ENCODE peak calls at places on chromosomes 3 and 15, in ten cellular contexts. R is H9; D is PC-9; X is thoracic aorta; F is lower lobe of right lung; E is foreskin fibroblast; Q is MM.1S; S is kidney epithelial cell; K is CD4-positive, alpha-beta T cell; M is glutamatergic neuron. O is an unnamed sample.
A peak's percentile ranks its signal among the peaks of the same experiment; 100 is the strongest.

GRCh38 chr15:60421544-60421943 is 23.8 kb upstream of the ANXA2 start:
- DNase-seq in S (no peak), K (no peak), F (no peak), E (peak; percentile 80), D (peak; percentile 56), Q (no peak), M (no peak), X (no peak), R (no peak), O (no peak)

GRCh38 chr3:158491968-158492367 is 79.0 kb upstream of the MLF1 start:
- DNase-seq in E (no peak), K (no peak), S (no peak), R (no peak), F (no peak), X (no peak), Q (no peak), M (no peak), D (no peak), O (no peak)

GRCh38 chr15:67035886-67036285 is 29.5 kb upstream of the SMAD3 start:
- DNase-seq in M (no peak), D (no peak), K (no peak), F (no peak), X (no peak), Q (no peak), S (no peak), R (no peak), E (peak; percentile 58), O (no peak)

GRCh38 chr3:119562307-119562961 is 3.0 kb upstream of the CD80 start:
- DNase-seq in R (no peak), Q (peak; percentile 65), X (no peak), D (no peak), K (no peak), M (no peak), E (no peak), S (no peak), F (no peak), O (peak; percentile 24)

GRCh38 chr3:172279191-172279640 is 169.0 kb downstream of the GHSR start:
- DNase-seq in Q (no peak), S (no peak), R (no peak), X (no peak), E (no peak), M (no peak), D (no peak), K (no peak), F (no peak), O (no peak)

GRCh38 chr3:185065059-185065458 is 87.8 kb downstream of the C3orf70 start:
- DNase-seq in X (no peak), K (no peak), E (no peak), D (no peak), F (no peak), Q (no peak), R (peak; percentile 44), M (no peak), S (no peak), O (no peak)

GRCh38 chr3:124601189-124601588 is 129.1 kb upstream of the UMPS start:
- DNase-seq in K (no peak), S (no peak), M (no peak), D (no peak), X (no peak), R (no peak), Q (no peak), E (no peak), F (no peak), O (no peak)

GRCh38 chr15:87959080-87959479 is 297.5 kb downstream of the NTRK3 start:
- DNase-seq in F (no peak), K (no peak), Q (no peak), X (no peak), D (no peak), S (no peak), R (peak; percentile 51), E (no peak), M (peak; percentile 31), O (no peak)

GRCh38 chr15:88631464-88632028 is 7.3 kb upstream of the ISG20 start:
- DNase-seq in X (no peak), E (no peak), M (no peak), K (no peak), S (no peak), Q (no peak), D (no peak), R (no peak), F (no peak), O (no peak)

GRCh38 chr3:24137958-24138875 is 193.1 kb downstream of the NR1D2 start:
- DNase-seq in K (no peak), X (no peak), S (no peak), M (no peak), F (no peak), E (no peak), Q (peak; percentile 94), R (no peak), D (no peak), O (no peak)

GRCh38 chr3:32406481-32407408 is 15.1 kb downstream of the CMTM7 start:
- DNase-seq in M (no peak), F (no peak), K (no peak), R (no peak), E (no peak), X (no peak), Q (no peak), S (no peak), D (no peak), O (no peak)

GRCh38 chr3:38623539-38623938 is 25.9 kb downstream of the SCN5A start:
- DNase-seq in S (no peak), D (no peak), X (no peak), M (no peak), R (peak; percentile 88), F (no peak), Q (no peak), K (no peak), E (no peak), O (no peak)

GRCh38 chr15:48547305-48547704 is 98.2 kb downstream of the FBN1 start:
- DNase-seq in Q (no peak), K (no peak), F (no peak), D (no peak), R (no peak), M (no peak), E (no peak), S (no peak), X (no peak), O (no peak)

GRCh38 chr3:123270818-123271217 is 69.1 kb downstream of the SEC22A start:
- DNase-seq in S (no peak), K (no peak), F (no peak), M (no peak), E (no peak), D (no peak), X (no peak), R (no peak), Q (no peak), O (no peak)

GRCh38 chr3:95789111-95789510 is 1025.3 kb upstream of the EPHA6 start:
- DNase-seq in X (no peak), S (no peak), D (no peak), Q (no peak), R (no peak), K (no peak), M (no peak), E (no peak), F (no peak), O (no peak)

GRCh38 chr3:190001426-190001825 is 119.3 kb downstream of the P3H2 start:
- DNase-seq in E (no peak), X (no peak), Q (no peak), R (no peak), D (no peak), K (no peak), M (no peak), F (no peak), S (no peak), O (no peak)

GRCh38 chr3:57093489-57093888 is 33.0 kb downstream of the SPATA12 start:
- DNase-seq in F (no peak), E (no peak), S (no peak), R (no peak), X (no peak), D (no peak), M (no peak), K (no peak), Q (no peak), O (no peak)
- TF ChIP-seq CTCF in F (no peak), E (no peak), S (no peak), R (no peak), X (no peak), D (no peak), M (no peak), K (no peak), Q (no peak), O (no peak)

DNA sequence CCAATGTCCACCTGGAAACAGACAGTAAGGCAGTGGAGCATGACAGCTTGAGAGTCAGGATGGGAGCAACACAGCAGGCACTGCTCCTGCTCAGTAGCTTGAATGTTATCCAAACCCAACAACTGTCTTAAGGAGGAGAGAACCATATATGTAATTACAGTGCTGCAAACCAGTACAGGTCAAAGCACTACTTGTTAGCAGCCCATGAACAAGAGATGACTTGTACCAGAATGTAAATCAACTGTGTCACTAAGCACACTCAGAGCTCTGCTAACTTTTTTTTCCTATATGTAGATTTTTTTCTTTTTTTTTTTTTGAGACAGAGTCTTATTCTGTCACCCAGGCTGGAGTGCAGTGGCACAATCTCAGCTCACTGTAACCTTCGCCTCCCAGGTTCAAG is 87.1 kb downstream of the ANO10 start:
- DNase-seq in M (no peak), F (no peak), S (no peak), K (no peak), Q (no peak), R (no peak), D (no peak), X (no peak), E (no peak), O (no peak)
- TF ChIP-seq CTCF in M (no peak), F (no peak), S (no peak), K (no peak), Q (no peak), R (no peak), D (no peak), X (no peak), E (no peak), O (no peak)

DNA sequence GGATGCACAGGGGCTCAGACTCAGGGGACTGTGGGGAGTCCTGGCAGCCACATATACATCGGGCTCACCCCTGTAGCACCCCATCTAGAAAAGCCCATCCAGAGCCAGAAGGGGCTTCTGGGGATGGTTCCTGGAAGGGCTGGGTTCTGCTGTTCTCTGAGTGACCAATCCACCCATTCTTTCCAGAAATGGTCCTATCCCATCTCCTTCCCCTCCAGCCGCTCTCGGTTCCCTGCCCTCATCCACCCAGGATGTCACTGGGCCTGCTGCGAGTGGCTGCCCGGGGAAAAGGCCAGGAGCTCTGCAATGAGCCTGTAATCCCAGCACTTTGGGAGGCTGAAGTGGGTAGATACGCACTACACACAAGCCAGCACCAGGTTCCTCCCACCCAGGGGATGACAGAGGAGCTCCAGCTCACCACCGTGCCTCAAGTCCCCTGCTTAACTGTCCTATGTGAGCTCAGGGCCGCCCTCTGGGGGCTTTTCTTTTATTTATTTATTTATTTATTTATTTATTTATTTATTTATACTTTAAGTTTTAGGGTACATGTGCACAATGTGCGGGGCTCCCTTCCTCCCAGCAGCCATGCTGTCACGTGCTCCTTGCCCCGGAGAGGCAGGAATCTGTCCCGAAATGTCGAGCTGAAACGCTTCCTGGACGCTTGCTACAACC is 13.6 kb upstream of the CSK start:
- DNase-seq in R (no peak), S (no peak), M (no peak), F (no peak), E (no peak), D (no peak), X (no peak), K (no peak), Q (no peak), O (no peak)
- TF ChIP-seq CTCF in R (no peak), S (no peak), M (no peak), F (no peak), E (no peak), D (no peak), X (no peak), K (no peak), Q (no peak), O (no peak)

GRCh38 chr15:50840520-50840919 is 68.0 kb upstream of the AP4E1 start:
- DNase-seq in F (no peak), M (no peak), S (no peak), K (no peak), Q (no peak), X (no peak), E (no peak), R (peak; percentile 63), D (no peak), O (no peak)
- TF ChIP-seq CTCF in F (no peak), M (no peak), S (no peak), K (no peak), Q (no peak), X (no peak), E (no peak), R (peak; percentile 53), D (no peak), O (no peak)

O was measured in natural killer cell.